ENCODE peak calls at places on chromosomes 7 and 10, in four cellular contexts. One of them, this sample, is unnamed.

GRCh38 chr7:85162743-85163142 is 24.1 kb downstream of the SEMA3D start:
- DNase-seq in spleen: no peak
- DNase-seq in sigmoid colon: no peak
- DNase-seq in breast epithelium: no peak
- DNase-seq in this sample: no peak

GRCh38 chr10:58201704-58202103 is 66.0 kb downstream of the IPMK start:
- DNase-seq in sigmoid colon: no peak
- DNase-seq in spleen: no peak
- DNase-seq in breast epithelium: no peak
- DNase-seq in this sample: no peak

GRCh38 chr10:83489161-83489560 is 650.1 kb upstream of the GHITM start:
- DNase-seq in breast epithelium: no peak
- DNase-seq in sigmoid colon: no peak
- DNase-seq in spleen: no peak
- DNase-seq in this sample: no peak

GRCh38 chr7:15625456-15625855 is 61.0 kb downstream of the MEOX2 start:
- DNase-seq in spleen: no peak
- DNase-seq in breast epithelium: no peak
- DNase-seq in sigmoid colon: no peak
- DNase-seq in this sample: no peak

GRCh38 chr10:15879058-15879457 is 18.8 kb upstream of the MINDY3 start:
- DNase-seq in sigmoid colon: no peak
- DNase-seq in breast epithelium: no peak
- DNase-seq in spleen: no peak
- DNase-seq in this sample: no peak

GRCh38 chr7:105885386-105886111 is 9.2 kb upstream of the ATXN7L1 start:
- DNase-seq in sigmoid colon: no peak
- DNase-seq in spleen: peak
- DNase-seq in breast epithelium: no peak
- DNase-seq in this sample: no peak

GRCh38 chr10:21364196-21365114 is 161.0 kb downstream of the SKIDA1 start:
- DNase-seq in sigmoid colon: no peak
- DNase-seq in breast epithelium: peak
- DNase-seq in spleen: no peak
- DNase-seq in this sample: no peak

GRCh38 chr7:66928388-66928787 is 7.4 kb downstream of the TMEM248 start:
- DNase-seq in sigmoid colon: no peak
- DNase-seq in breast epithelium: no peak
- DNase-seq in spleen: no peak
- DNase-seq in this sample: no peak

GRCh38 chr7:659996-660395 is 66.5 kb upstream of the DNAAF5 start:
- DNase-seq in spleen: no peak
- DNase-seq in breast epithelium: no peak
- DNase-seq in sigmoid colon: no peak
- DNase-seq in this sample: no peak

GRCh38 chr10:64463406-64463805 is 942.2 kb downstream of the REEP3 start:
- DNase-seq in spleen: no peak
- DNase-seq in breast epithelium: no peak
- DNase-seq in sigmoid colon: no peak
- DNase-seq in this sample: no peak

GRCh38 chr10:2978111-2978510 is 89.2 kb upstream of the PFKP start:
- DNase-seq in spleen: no peak
- DNase-seq in sigmoid colon: no peak
- DNase-seq in breast epithelium: no peak
- DNase-seq in this sample: no peak

GRCh38 chr7:116670409-116671036 is 1.5 kb upstream of the MET start:
- DNase-seq in sigmoid colon: no peak
- DNase-seq in breast epithelium: no peak
- DNase-seq in spleen: no peak
- DNase-seq in this sample: no peak

GRCh38 chr10:48466611-48467240 is 138.1 kb downstream of the ARHGAP22 start:
- DNase-seq in breast epithelium: no peak
- DNase-seq in spleen: peak
- DNase-seq in sigmoid colon: no peak
- DNase-seq in this sample: no peak

GRCh38 chr10:130109796-130110235 is 814 bp downstream of the C10orf143 start:
- DNase-seq in breast epithelium: peak
- DNase-seq in sigmoid colon: peak
- DNase-seq in spleen: no peak
- DNase-seq in this sample: peak

DNA sequence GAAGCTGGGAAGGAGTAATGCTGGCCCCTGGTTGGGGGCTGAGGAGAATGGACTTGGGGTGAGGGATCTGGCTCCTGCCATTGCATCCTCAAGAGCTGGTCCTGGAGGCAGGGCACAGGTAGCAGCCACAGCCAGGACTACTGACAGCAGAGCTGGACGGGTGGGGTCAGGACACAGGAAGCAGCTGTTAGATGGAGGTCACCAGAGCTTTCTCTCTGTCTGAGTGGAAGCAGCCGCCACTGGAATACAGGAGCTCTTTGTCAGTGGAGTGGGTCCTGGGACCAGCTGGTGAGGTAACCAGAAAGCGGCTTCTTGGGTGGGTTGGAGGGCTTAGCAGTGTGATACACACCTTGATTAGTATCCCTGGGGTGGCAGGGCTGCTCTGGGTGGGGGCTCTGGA is 58.1 kb upstream of the AQP1 start:
- DNase-seq in spleen: no peak
- DNase-seq in breast epithelium: no peak
- DNase-seq in sigmoid colon: no peak
- DNase-seq in this sample: no peak
- H3K27ac ChIP-seq in spleen: no peak
- H3K27ac ChIP-seq in breast epithelium: peak
- H3K27ac ChIP-seq in sigmoid colon: peak
- H3K27ac ChIP-seq in this sample: no peak

GRCh38 chr10:17528296-17528862 is 74.0 kb upstream of the ST8SIA6 start:
- DNase-seq in spleen: no peak
- DNase-seq in breast epithelium: no peak
- DNase-seq in sigmoid colon: no peak
- DNase-seq in this sample: no peak

GRCh38 chr10:17523917-17524316 is 69.5 kb upstream of the ST8SIA6 start:
- DNase-seq in spleen: no peak
- DNase-seq in sigmoid colon: no peak
- DNase-seq in breast epithelium: no peak
- DNase-seq in this sample: no peak

GRCh38 chr10:17523246-17523753 is 68.9 kb upstream of the ST8SIA6 start:
- DNase-seq in sigmoid colon: no peak
- DNase-seq in breast epithelium: no peak
- DNase-seq in spleen: no peak
- DNase-seq in this sample: no peak

DNA sequence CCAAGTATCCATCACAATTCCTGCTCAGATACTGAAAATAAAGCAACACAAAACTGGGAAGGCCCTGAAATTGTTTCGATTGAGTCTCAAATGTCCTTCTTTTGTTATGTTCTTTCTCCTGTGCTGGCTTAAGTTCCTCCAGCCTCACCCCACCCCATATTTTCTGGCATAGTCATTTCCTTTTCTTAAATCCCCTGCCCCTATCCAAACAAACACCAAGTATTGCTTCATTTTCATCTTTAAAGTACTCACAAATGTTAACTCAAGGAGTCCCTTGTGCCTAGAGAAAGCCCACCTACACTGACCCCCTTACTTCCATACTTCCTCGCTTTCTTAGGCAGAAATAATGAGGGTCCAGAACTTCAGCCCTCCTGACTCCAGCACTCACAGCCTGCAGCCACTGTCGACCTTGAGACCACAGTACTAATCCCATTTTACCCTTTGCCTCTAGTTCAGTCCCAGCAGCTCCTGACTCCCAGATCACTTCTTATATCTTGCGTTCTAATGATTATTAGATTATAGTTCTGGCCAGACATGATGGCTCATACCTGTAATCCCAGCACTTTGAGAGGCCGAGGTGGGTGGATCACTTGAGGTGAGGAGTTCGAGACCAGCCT is 73.2 kb upstream of the ST8SIA6 start:
- DNase-seq in spleen: no peak
- DNase-seq in sigmoid colon: no peak
- DNase-seq in breast epithelium: no peak
- DNase-seq in this sample: no peak
- H3K27ac ChIP-seq in spleen: no peak
- H3K27ac ChIP-seq in sigmoid colon: no peak
- H3K27ac ChIP-seq in breast epithelium: no peak
- H3K27ac ChIP-seq in this sample: no peak

DNA sequence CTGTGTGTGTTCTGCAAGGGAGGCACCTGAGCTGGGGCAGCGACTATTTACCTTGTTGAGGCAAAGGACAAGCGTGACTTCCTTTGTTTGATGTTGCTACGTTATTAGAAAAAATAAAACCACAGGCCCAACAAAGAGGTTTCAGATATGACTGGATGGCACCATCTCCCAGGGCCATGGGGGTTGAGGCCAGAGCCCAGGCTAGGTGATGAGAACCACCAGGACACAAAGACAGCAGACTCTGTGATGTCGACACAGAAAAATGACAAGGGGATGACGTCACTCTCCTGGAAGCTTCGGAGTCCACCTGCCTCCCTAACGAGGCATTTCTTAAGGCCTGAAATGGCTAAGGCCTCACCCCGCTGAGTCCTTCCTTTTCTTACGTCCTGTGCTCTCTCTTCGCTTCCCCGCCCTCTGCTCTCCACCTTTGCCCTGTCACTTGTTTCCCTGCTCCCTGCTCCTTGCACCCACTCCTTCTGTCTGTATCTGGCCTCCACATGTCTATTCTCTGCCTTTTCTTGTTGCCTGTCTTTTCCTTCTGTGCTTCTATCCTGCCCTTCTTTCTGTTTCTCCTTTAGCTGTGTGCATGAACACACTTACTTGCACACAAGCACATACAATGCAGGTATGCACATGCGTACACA is 82.9 kb upstream of the ADRB1 start:
- DNase-seq in spleen: no peak
- DNase-seq in sigmoid colon: no peak
- DNase-seq in breast epithelium: no peak
- DNase-seq in this sample: no peak
- H3K27ac ChIP-seq in spleen: no peak
- H3K27ac ChIP-seq in sigmoid colon: no peak
- H3K27ac ChIP-seq in breast epithelium: no peak
- H3K27ac ChIP-seq in this sample: no peak

DNA sequence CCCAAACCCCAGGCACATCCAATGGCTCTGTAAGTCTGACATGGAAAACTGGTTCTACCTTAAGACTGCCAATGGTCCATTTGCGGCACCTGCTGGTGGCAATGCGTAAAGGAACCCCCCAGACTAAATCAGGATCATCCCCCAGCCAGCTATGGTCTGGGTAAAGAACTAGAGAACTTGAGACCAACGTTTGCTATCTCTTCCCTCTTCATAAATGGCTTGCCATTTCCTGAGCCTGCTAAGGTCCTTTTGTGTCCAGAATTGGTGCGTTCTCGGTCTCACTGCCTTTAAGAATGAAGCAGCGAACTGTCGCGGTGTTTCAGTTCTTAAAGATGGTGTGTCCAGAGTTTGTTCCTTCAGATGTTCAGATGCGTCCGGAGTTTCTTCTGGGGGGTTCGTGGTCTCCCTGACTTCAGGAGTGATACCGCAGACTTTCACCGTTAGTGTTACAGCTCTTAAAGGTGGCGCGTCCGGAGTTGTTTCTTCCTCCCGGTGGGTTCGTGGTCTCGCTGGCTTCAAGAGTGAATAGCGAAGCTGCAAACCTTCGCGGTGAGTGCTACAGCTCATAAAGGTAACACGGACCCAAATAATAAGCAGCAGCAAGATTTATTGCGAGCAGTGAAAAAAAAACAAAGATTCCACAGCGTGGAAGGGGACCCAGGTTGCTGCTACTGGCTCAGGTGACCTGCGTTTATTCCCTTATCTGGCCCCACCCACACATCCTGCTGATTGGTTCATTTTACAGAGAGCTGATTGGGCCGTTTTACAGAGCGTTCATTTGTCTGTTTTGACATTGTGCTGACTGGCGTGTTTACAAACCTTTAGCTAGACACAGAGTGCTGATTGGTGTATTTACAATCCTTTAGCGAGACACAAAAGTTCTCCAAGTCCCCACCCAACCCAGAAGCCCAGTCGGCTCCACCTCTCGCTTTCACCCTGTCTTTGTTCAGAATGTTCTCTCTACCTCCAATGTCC is 95.4 kb downstream of the ELMO1 start:
- DNase-seq in sigmoid colon: no peak
- DNase-seq in spleen: peak
- DNase-seq in breast epithelium: no peak
- DNase-seq in this sample: no peak
- H3K27ac ChIP-seq in sigmoid colon: peak
- H3K27ac ChIP-seq in spleen: peak
- H3K27ac ChIP-seq in breast epithelium: peak
- H3K27ac ChIP-seq in this sample: peak